ENCODE peak calls at places on chromosome 10, in nine cellular contexts. K is NCI-H510A; B is activated T-cell treated with anti-CD3 and anti-CD28 coated beads, Interleukin-2, amount 50 U/mL, for 72 hours; Z is PC-9; F is CD8-positive, alpha-beta memory T cell; W is H54; R is activated CD8-positive, alpha-beta T cell treated with anti-CD3 and anti-CD28 coated beads, Interleukin-2, amount 10 ng/mL, durations not matched to agents 7 days and 5 days; E is IMR-90; P is activated CD4-positive, CD25-positive, alpha-beta regulatory T cell treated with anti-CD3 and anti-CD28 coated beads, Interleukin-2, amount 50 U/mL, for 16 hours. C is an unnamed sample.

GRCh38 chr10:46239999-46240683 is 46.7 kb upstream of the ANTXRL start:
- DNase-seq in P (no peak), E (no peak), R (no peak), K (no peak), Z (no peak), F (no peak), B (no peak), W (no peak), C (no peak)

GRCh38 chr10:77667426-77668324 is 30.1 kb upstream of the KCNMA1 start:
- DNase-seq in E (no peak), K (peak), P (no peak), Z (no peak), F (no peak), B (no peak), R (no peak), W (no peak), C (no peak)

GRCh38 chr10:36163827-36164226 is 521.7 kb upstream of the FZD8 start:
- DNase-seq in Z (no peak), B (no peak), F (no peak), E (no peak), K (no peak), P (no peak), W (no peak), R (no peak), C (no peak)

GRCh38 chr10:25899304-25899703 is 34.7 kb upstream of the MYO3A start:
- DNase-seq in P (no peak), E (no peak), W (no peak), F (no peak), R (no peak), B (no peak), Z (no peak), K (no peak), C (no peak)

GRCh38 chr10:124180947-124181549 is 87.7 kb upstream of the CHST15 start:
- DNase-seq in Z (no peak), B (no peak), W (peak), P (no peak), F (no peak), R (no peak), E (no peak), K (no peak), C (no peak)

GRCh38 chr10:47288236-47288635 is 11.8 kb upstream of the GDF10 start:
- DNase-seq in B (no peak), P (no peak), F (no peak), Z (no peak), K (no peak), W (no peak), E (no peak), R (no peak), C (no peak)

GRCh38 chr10:133309720-133310398 is 1.1 kb downstream of the ZNF511 start:
- DNase-seq in B (no peak), E (no peak), P (no peak), F (no peak), W (no peak), K (peak), Z (no peak), R (no peak), C (no peak)

GRCh38 chr10:12965571-12965970 is 35.9 kb downstream of the CCDC3 start:
- DNase-seq in F (no peak), P (no peak), K (no peak), Z (no peak), B (no peak), W (no peak), R (no peak), E (peak), C (no peak)

GRCh38 chr10:32171213-32171612 is 115.0 kb upstream of the KIF5B start:
- DNase-seq in K (peak), F (no peak), W (no peak), B (no peak), E (no peak), Z (peak), P (no peak), R (no peak), C (no peak)

GRCh38 chr10:30133198-30133597 is 73.8 kb upstream of the JCAD start:
- DNase-seq in P (no peak), Z (no peak), K (no peak), B (no peak), R (no peak), E (no peak), W (no peak), F (no peak), C (no peak)

GRCh38 chr10:130171196-130171595 is 35.0 kb downstream of the GLRX3 start:
- DNase-seq in P (no peak), E (no peak), Z (no peak), K (no peak), W (no peak), F (no peak), B (peak), R (peak), C (no peak)

GRCh38 chr10:120492366-120492765 is 35.3 kb downstream of the PLPP4 start:
- DNase-seq in Z (no peak), P (no peak), W (no peak), E (no peak), K (no peak), F (no peak), R (no peak), B (no peak), C (no peak)

GRCh38 chr10:98582363-98582762 is 135.6 kb upstream of the HPS1 start:
- DNase-seq in W (no peak), R (no peak), B (no peak), E (no peak), Z (no peak), P (no peak), F (no peak), K (no peak), C (no peak)

GRCh38 chr10:131267814-131268095 is 43.8 kb downstream of the TCERG1L start:
- DNase-seq in K (no peak), Z (no peak), P (no peak), B (no peak), E (no peak), W (no peak), R (no peak), F (no peak), C (no peak)

GRCh38 chr10:68135922-68136718 is 26.8 kb downstream of the MYPN start:
- DNase-seq in E (peak), F (no peak), B (no peak), W (peak), P (no peak), R (no peak), Z (peak), K (no peak), C (no peak)

GRCh38 chr10:62183442-62183841 is 85.2 kb downstream of the RTKN2 start:
- DNase-seq in K (no peak), F (no peak), W (no peak), P (peak), E (no peak), Z (no peak), R (peak), B (peak), C (no peak)

GRCh38 chr10:28761084-28761875 is 84.0 kb downstream of the BAMBI start:
- DNase-seq in R (no peak), B (no peak), Z (no peak), F (no peak), P (no peak), W (no peak), K (no peak), E (no peak), C (no peak)

GRCh38 chr10:88256013-88256680 is 327.0 kb downstream of the RNLS start:
- DNase-seq in F (no peak), R (no peak), W (no peak), B (no peak), K (no peak), P (no peak), Z (no peak), E (no peak), C (no peak)

GRCh38 chr10:27911645-27912044 is 87.2 kb downstream of the ODAD2 start:
- DNase-seq in F (no peak), R (no peak), P (no peak), E (no peak), B (no peak), W (no peak), K (no peak), Z (no peak), C (no peak)

GRCh38 chr10:14173706-14174594 is 156.8 kb downstream of the FRMD4A start:
- DNase-seq in K (peak), B (no peak), F (no peak), W (no peak), P (no peak), R (no peak), Z (no peak), E (peak), C (no peak)

GRCh38 chr10:91665842-91666241 is 33.0 kb upstream of the PPP1R3C start:
- DNase-seq in B (no peak), R (no peak), K (no peak), P (no peak), W (no peak), F (no peak), E (peak), Z (no peak), C (no peak)

GRCh38 chr10:99938563-99938962 is 71.2 kb downstream of the DNMBP start:
- DNase-seq in W (no peak), E (peak), Z (no peak), B (no peak), K (no peak), F (no peak), P (no peak), R (no peak), C (no peak)

GRCh38 chr10:98173258-98173657 is 38.8 kb downstream of the R3HCC1L start:
- DNase-seq in B (no peak), W (no peak), P (no peak), E (no peak), K (no peak), F (no peak), R (no peak), Z (no peak), C (no peak)